ENCODE peak calls at places on chromosomes 6 and 20, in eight cellular contexts. G is lung microvascular endothelial cell; O is NCI-H1105 treated with DMSO at 0.1 percent for 48 hours; F is lung; Y is right cardiac atrium; C is OCI-M1; K is activated naive CD4-positive, alpha-beta T cell treated with anti-CD3 and anti-CD28 coated beads, Interleukin-2, amount 10 ng/mL, durations not matched to agents 7 days and 5 days; Z is stimulated activated CD4-positive, alpha-beta T cell treated with anti-CD3 and anti-CD28 coated beads, TNF-alpha, amount 100 ng/mL, for 1 hour. P is an unnamed sample.

GRCh38 chr20:2139736-2140135 is 38.1 kb downstream of the STK35 start:
- DNase-seq in G (no peak), O (no peak), F (no peak), Y (no peak), C (no peak), K (no peak), Z (no peak), P (no peak)

GRCh38 chr20:32535953-32536823 is 48.9 kb downstream of the NOL4L start:
- DNase-seq in G (no peak), O (peak), F (no peak), Y (no peak), C (peak), K (peak), Z (peak), P (peak)

GRCh38 chr20:20219016-20219415 is 148.9 kb upstream of the INSM1 start:
- DNase-seq in G (no peak), O (no peak), F (no peak), Y (no peak), C (no peak), K (no peak), Z (no peak), P (no peak)

GRCh38 chr6:148999921-149000589 is 253.2 kb downstream of the UST start:
- DNase-seq in G (peak), O (no peak), F (peak), Y (peak), C (peak), K (no peak), Z (no peak), P (no peak)

GRCh38 chr20:24448170-24448569 is 21.3 kb upstream of the SYNDIG1 start:
- DNase-seq in G (no peak), O (no peak), F (no peak), Y (no peak), C (no peak), K (peak), Z (no peak), P (no peak)

GRCh38 chr20:46820682-46821081 is 74.0 kb upstream of the EYA2 start:
- DNase-seq in G (no peak), O (peak), F (no peak), Y (no peak), C (peak), K (no peak), Z (no peak), P (no peak)

GRCh38 chr20:29874476-29875202 is 1382.8 kb upstream of the DEFB115 start:
- DNase-seq in G (no peak), O (no peak), F (no peak), Y (no peak), C (no peak), K (no peak), Z (no peak), P (no peak)

GRCh38 chr20:7285918-7286556 is 518.6 kb downstream of the BMP2 start:
- DNase-seq in G (peak), O (peak), F (peak), Y (peak), C (peak), K (peak), Z (no peak), P (peak)

GRCh38 chr6:22737331-22737730 is 168.0 kb downstream of the HDGFL1 start:
- DNase-seq in G (peak), O (no peak), F (no peak), Y (peak), C (peak), K (no peak), Z (no peak), P (peak)

GRCh38 chr6:69957990-69958559 is 91.7 kb downstream of the COL19A1 start:
- DNase-seq in G (no peak), O (no peak), F (no peak), Y (no peak), C (no peak), K (no peak), Z (no peak), P (no peak)

GRCh38 chr6:36642913-36643817 is 35.3 kb upstream of the CDKN1A start:
- DNase-seq in G (peak), O (no peak), F (peak), Y (peak), C (no peak), K (no peak), Z (no peak), P (no peak)

GRCh38 chr6:49087372-49087771 is 375.7 kb downstream of the MMUT start:
- DNase-seq in G (peak), O (peak), F (no peak), Y (no peak), C (no peak), K (no peak), Z (no peak), P (no peak)

GRCh38 chr6:113047932-113048331 is 700.8 kb downstream of the RFPL4B start:
- DNase-seq in G (peak), O (no peak), F (no peak), Y (no peak), C (no peak), K (no peak), Z (no peak), P (no peak)